ENCODE peak calls at places on chromosome 19, in ten cellular contexts. K is AG04450, M is thoracic aorta, X is body of pancreas, J is choroid plexus epithelial cell, O is astrocyte of the cerebellum, Z is ascending aorta, G is right lobe of liver, E is cardiac fibroblast, Q is suprapubic skin. D is an unnamed sample.

GRCh38 chr19:44765949-44766335 is 11.7 kb upstream of the CBLC start:
- DNase-seq in G (no peak), Z (no peak), Q (no peak), O (no peak), X (no peak), K (no peak), M (no peak), J (no peak), E (no peak), D (no peak)

GRCh38 chr19:18344546-18344945 is 4.1 kb downstream of the PGPEP1 start:
- DNase-seq in G (no peak), Z (no peak), M (no peak), Q (no peak), K (no peak), X (no peak), J (no peak), E (no peak), O (no peak), D (no peak)

GRCh38 chr19:16441661-16442071 is 30.1 kb downstream of the EPS15L1 start:
- DNase-seq in X (no peak), J (peak; percentile 48), Z (no peak), Q (no peak), O (no peak), G (no peak), E (peak; percentile 16), K (no peak), M (no peak), D (peak; percentile 49)

GRCh38 chr19:3975637-3976087 is 4.8 kb upstream of the DAPK3 start:
- DNase-seq in X (no peak), M (no peak), Z (no peak), Q (no peak), E (no peak), G (no peak), O (no peak), K (no peak), J (no peak), D (no peak)

GRCh38 chr19:29805026-29805925 is 6.5 kb upstream of the CCNE1 start:
- DNase-seq in Q (no peak), X (no peak), K (no peak), Z (no peak), M (no peak), J (no peak), E (no peak), G (no peak), O (no peak), D (no peak)

GRCh38 chr19:35569281-35569781 is 5.9 kb upstream of the ATP4A start:
- DNase-seq in O (no peak), Q (no peak), Z (peak; percentile 34), E (no peak), J (no peak), K (no peak), M (no peak), X (peak; percentile 40), G (no peak), D (no peak)

GRCh38 chr19:53881482-53882390 is at the start of gene PRKCG:
- DNase-seq in G (peak; percentile 53), Q (no peak), E (no peak), O (no peak), Z (no peak), M (no peak), X (peak; percentile 49), J (no peak), K (no peak), D (no peak)

GRCh38 chr19:54448037-54448773 is 794 bp upstream of the LENG8 start:
- DNase-seq in O (no peak), Z (peak; percentile 85), G (peak; percentile 61), Q (peak; percentile 84), K (peak; percentile 29), E (peak; percentile 74), X (peak; percentile 70), J (peak; percentile 56), M (no peak), D (peak; percentile 76)

GRCh38 chr19:18612772-18613588 is at the start of gene TMEM59L:
- DNase-seq in E (no peak), G (no peak), M (no peak), O (no peak), Q (no peak), X (no peak), Z (no peak), J (no peak), K (no peak), D (no peak)

DNA sequence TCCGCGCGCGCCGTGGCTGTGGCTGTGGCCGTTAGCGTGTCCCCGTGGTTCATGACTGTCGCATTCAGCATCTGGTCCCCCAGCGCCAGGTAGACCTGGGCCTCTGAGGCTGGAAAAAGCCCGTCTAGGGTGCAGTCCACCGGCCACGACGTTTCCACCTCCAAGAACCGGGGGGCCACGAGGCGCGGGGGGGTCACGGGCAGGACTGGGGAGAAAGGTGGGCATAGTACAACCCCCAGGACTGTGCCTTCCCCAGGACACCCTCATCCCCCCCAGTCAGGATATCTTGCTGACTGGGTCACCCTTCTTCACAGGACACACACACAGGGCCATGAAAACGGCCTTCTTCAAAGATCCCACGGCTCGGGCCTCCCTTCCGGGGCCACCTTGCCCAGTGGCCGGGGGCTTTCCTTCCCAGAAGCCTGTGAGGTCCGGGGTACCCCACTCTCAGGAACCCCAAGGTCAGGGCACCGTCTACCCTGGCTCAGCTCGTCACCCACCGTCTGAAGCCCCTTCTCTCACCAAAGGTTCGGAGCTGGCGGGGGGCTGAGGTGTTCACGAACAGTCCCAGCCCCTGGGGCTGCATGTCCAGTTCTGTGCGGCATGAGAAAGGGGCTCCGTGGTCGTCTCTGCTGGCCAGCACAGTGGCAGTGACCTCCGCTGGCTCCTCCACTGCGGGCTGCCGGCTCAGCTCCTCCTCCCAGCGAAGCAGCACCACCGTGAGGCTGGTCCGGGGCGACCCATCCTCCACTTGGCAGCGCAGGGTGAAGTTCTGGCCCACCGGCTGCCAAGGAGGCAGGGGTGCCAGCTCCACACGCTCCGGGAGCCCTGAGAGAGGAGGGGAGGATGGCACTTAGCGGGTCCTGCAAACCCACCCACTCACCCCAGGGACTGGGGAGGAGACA is 2.1 kb upstream of the RAVER1 start:
- DNase-seq in K (no peak), M (no peak), Q (no peak), X (no peak), E (no peak), Z (no peak), J (no peak), O (no peak), G (peak; percentile 52), D (no peak)
- TF ChIP-seq CTCF in K (no peak), M (no peak), Q (no peak), X (no peak), E (no peak), Z (no peak), J (no peak), O (no peak), G (no peak), D (no peak)

GRCh38 chr19:46402725-46403124 is 10.6 kb downstream of the CCDC8 start:
- DNase-seq in M (no peak), Z (no peak), X (no peak), Q (no peak), G (no peak), E (no peak), O (no peak), K (no peak), J (no peak), D (no peak)

GRCh38 chr19:46408611-46409039 is 4.7 kb downstream of the CCDC8 start:
- DNase-seq in Z (peak; percentile 90), X (peak; percentile 72), G (no peak), K (no peak), Q (no peak), M (peak; percentile 75), J (peak; percentile 54), O (no peak), E (peak; percentile 70), D (peak; percentile 87)

GRCh38 chr19:46407891-46408426 is 5.4 kb downstream of the CCDC8 start:
- DNase-seq in K (no peak), Z (no peak), M (no peak), J (no peak), E (no peak), X (no peak), Q (no peak), G (no peak), O (no peak), D (no peak)

GRCh38 chr19:46404884-46405658 is 8.3 kb downstream of the CCDC8 start:
- DNase-seq in K (no peak), Z (no peak), G (no peak), O (no peak), E (peak; percentile 63), M (no peak), J (peak; percentile 82), Q (no peak), X (no peak), D (no peak)

GRCh38 chr19:46404039-46404883 is 9.1 kb downstream of the CCDC8 start:
- DNase-seq in O (no peak), K (no peak), X (peak; percentile 68), J (no peak), G (peak; percentile 73), Q (no peak), Z (no peak), E (peak; percentile 61), M (no peak), D (peak; percentile 71)
- H3K4me3 ChIP-seq in O (no peak overlapping the region), K (peak overlapping the region; percentile 47), X (peak overlapping the region; percentile 15), J (peak overlapping the region; percentile 50), G (peak overlapping the region; percentile 55), Q (peak overlapping the region; percentile 41), Z (peak overlapping the region; percentile 62), E (peak overlapping the region; percentile 8), M (peak overlapping the region; percentile 73), D (peak overlapping the region; percentile 58)

GRCh38 chr19:8567522-8568172 is 9.6 kb downstream of the MYO1F start:
- DNase-seq in Z (no peak), X (no peak), O (no peak), E (no peak), Q (no peak), M (no peak), K (no peak), G (peak; percentile 52), J (no peak), D (no peak)

GRCh38 chr19:8573316-8573715 is 3.9 kb downstream of the MYO1F start:
- DNase-seq in O (no peak), M (no peak), J (no peak), Q (no peak), X (no peak), K (no peak), Z (no peak), E (no peak), G (no peak), D (no peak)

GRCh38 chr19:8571006-8571411 is 6.2 kb downstream of the MYO1F start:
- DNase-seq in G (peak; percentile 59), M (no peak), E (peak; percentile 53), Q (no peak), O (no peak), X (no peak), Z (no peak), K (no peak), J (peak; percentile 73), D (peak; percentile 52)

GRCh38 chr19:8566855-8567254 is 10.4 kb downstream of the MYO1F start:
- DNase-seq in Q (no peak), G (no peak), M (no peak), E (no peak), X (no peak), Z (no peak), O (no peak), J (no peak), K (no peak), D (peak; percentile 24)

GRCh38 chr19:8569066-8569761 is 8.0 kb downstream of the MYO1F start:
- DNase-seq in G (peak; percentile 53), Z (peak; percentile 80), O (peak; percentile 85), M (no peak), J (peak; percentile 98), E (peak; percentile 89), X (no peak), K (peak; percentile 90), Q (no peak), D (peak; percentile 96)
- TF ChIP-seq CTCF in G (no peak), Z (no peak), O (no peak), M (no peak), J (no peak), E (no peak), X (no peak), K (no peak), Q (no peak), D (no peak)

GRCh38 chr19:11624064-11624463 is 26.8 kb downstream of the ZNF627 start:
- DNase-seq in E (peak; percentile 57), G (no peak), X (no peak), K (no peak), O (peak; percentile 24), J (peak; percentile 37), Q (no peak), Z (no peak), M (no peak), D (peak; percentile 73)
- H3K4me3 ChIP-seq in E (no peak overlapping the region), G (peak overlapping the region; percentile 44), X (no peak overlapping the region), K (no peak overlapping the region), O (no peak overlapping the region), J (no peak overlapping the region), Q (peak overlapping the region; percentile 47), Z (peak overlapping the region; percentile 60), M (peak overlapping the region; percentile 65), D (peak overlapping the region; percentile 9)